ENCODE peak calls at places on chromosome 18, in four cellular contexts. One of them, this sample, is unnamed.

GRCh38 chr18:44922968-44923367 is 242.3 kb downstream of the SETBP1 start:
- DNase-seq in AG04450: no peak
- DNase-seq in upper lobe of right lung: no peak
- DNase-seq in left ventricle myocardium inferior: no peak
- DNase-seq in this sample: no peak

GRCh38 chr18:74081966-74082365 is 65.7 kb downstream of the FBXO15 start:
- DNase-seq in AG04450: no peak
- DNase-seq in upper lobe of right lung: no peak
- DNase-seq in left ventricle myocardium inferior: no peak
- DNase-seq in this sample: no peak

GRCh38 chr18:286515-287310 is 18.9 kb upstream of the THOC1 start:
- DNase-seq in AG04450: no peak
- DNase-seq in upper lobe of right lung: no peak
- DNase-seq in left ventricle myocardium inferior: no peak
- DNase-seq in this sample: no peak

GRCh38 chr18:26133652-26134051 is at the start of gene PSMA8:
- DNase-seq in AG04450: no peak
- DNase-seq in upper lobe of right lung: peak
- DNase-seq in left ventricle myocardium inferior: peak
- DNase-seq in this sample: no peak

GRCh38 chr18:2547477-2548087 is 23.7 kb downstream of the METTL4 start:
- DNase-seq in AG04450: peak
- DNase-seq in upper lobe of right lung: no peak
- DNase-seq in left ventricle myocardium inferior: no peak
- DNase-seq in this sample: peak

GRCh38 chr18:21636769-21637168 is 24.7 kb downstream of the SNRPD1 start:
- DNase-seq in AG04450: no peak
- DNase-seq in upper lobe of right lung: no peak
- DNase-seq in left ventricle myocardium inferior: no peak
- DNase-seq in this sample: peak

GRCh38 chr18:68925268-68925667 is 127.4 kb downstream of the CCDC102B start:
- DNase-seq in AG04450: no peak
- DNase-seq in upper lobe of right lung: no peak
- DNase-seq in left ventricle myocardium inferior: no peak
- DNase-seq in this sample: no peak

GRCh38 chr18:34595673-34596072 is 114.4 kb upstream of the DTNA start:
- DNase-seq in AG04450: peak
- DNase-seq in upper lobe of right lung: no peak
- DNase-seq in left ventricle myocardium inferior: no peak
- DNase-seq in this sample: no peak

GRCh38 chr18:58195278-58195721 is 151.3 kb downstream of the NEDD4L start:
- DNase-seq in AG04450: no peak
- DNase-seq in upper lobe of right lung: peak
- DNase-seq in left ventricle myocardium inferior: no peak
- DNase-seq in this sample: no peak

GRCh38 chr18:26088482-26088881 is 1.9 kb downstream of the SS18 start:
- DNase-seq in AG04450: no peak
- DNase-seq in upper lobe of right lung: no peak
- DNase-seq in left ventricle myocardium inferior: no peak
- DNase-seq in this sample: no peak

GRCh38 chr18:2536493-2536892 is 34.8 kb downstream of the METTL4 start:
- DNase-seq in AG04450: no peak
- DNase-seq in upper lobe of right lung: no peak
- DNase-seq in left ventricle myocardium inferior: no peak
- DNase-seq in this sample: no peak

GRCh38 chr18:42296723-42297122 is 341.7 kb downstream of the PIK3C3 start:
- DNase-seq in AG04450: no peak
- DNase-seq in upper lobe of right lung: no peak
- DNase-seq in left ventricle myocardium inferior: no peak
- DNase-seq in this sample: no peak

GRCh38 chr18:848062-848795 is 36.2 kb upstream of the YES1 start:
- DNase-seq in AG04450: no peak
- DNase-seq in upper lobe of right lung: no peak
- DNase-seq in left ventricle myocardium inferior: no peak
- DNase-seq in this sample: no peak

GRCh38 chr18:7480853-7481252 is 86.3 kb upstream of the PTPRM start:
- DNase-seq in AG04450: no peak
- DNase-seq in upper lobe of right lung: no peak
- DNase-seq in left ventricle myocardium inferior: no peak
- DNase-seq in this sample: no peak
- H3K4me3 ChIP-seq in AG04450: no peak
- H3K4me3 ChIP-seq in upper lobe of right lung: no peak
- H3K4me3 ChIP-seq in left ventricle myocardium inferior: no peak
- H3K4me3 ChIP-seq in this sample: no peak

GRCh38 chr18:69949538-69949936 is 1.9 kb upstream of the CD226 start:
- DNase-seq in AG04450: no peak
- DNase-seq in upper lobe of right lung: no peak
- DNase-seq in left ventricle myocardium inferior: no peak
- DNase-seq in this sample: no peak
- TF ChIP-seq CTCF in AG04450: no peak
- TF ChIP-seq CTCF in upper lobe of right lung: no peak
- TF ChIP-seq CTCF in left ventricle myocardium inferior: no peak
- TF ChIP-seq CTCF in this sample: no peak

GRCh38 chr18:78979058-78979680 is 449 bp upstream of the SALL3 start:
- DNase-seq in AG04450: no peak
- DNase-seq in upper lobe of right lung: no peak
- DNase-seq in left ventricle myocardium inferior: no peak
- DNase-seq in this sample: no peak
- H3K4me3 ChIP-seq in AG04450: no peak
- H3K4me3 ChIP-seq in upper lobe of right lung: no peak
- H3K4me3 ChIP-seq in left ventricle myocardium inferior: peak
- H3K4me3 ChIP-seq in this sample: no peak

GRCh38 chr18:8704361-8705279 is 736 bp upstream of the MTCL1 start:
- DNase-seq in AG04450: peak
- DNase-seq in upper lobe of right lung: peak
- DNase-seq in left ventricle myocardium inferior: peak
- DNase-seq in this sample: peak
- TF ChIP-seq CTCF in AG04450: no peak
- TF ChIP-seq CTCF in upper lobe of right lung: no peak
- TF ChIP-seq CTCF in left ventricle myocardium inferior: peak
- TF ChIP-seq CTCF in this sample: no peak

GRCh38 chr18:5975111-5975622 is 79.8 kb upstream of the TMEM200C start:
- DNase-seq in AG04450: peak
- DNase-seq in upper lobe of right lung: no peak
- DNase-seq in left ventricle myocardium inferior: no peak
- DNase-seq in this sample: no peak
- H3K4me3 ChIP-seq in AG04450: no peak
- H3K4me3 ChIP-seq in upper lobe of right lung: no peak
- H3K4me3 ChIP-seq in left ventricle myocardium inferior: no peak
- H3K4me3 ChIP-seq in this sample: no peak

GRCh38 chr18:63779386-63779785 is 4.2 kb downstream of the SERPINB7 start:
- DNase-seq in AG04450: no peak
- DNase-seq in upper lobe of right lung: no peak
- DNase-seq in left ventricle myocardium inferior: no peak
- DNase-seq in this sample: no peak
- TF ChIP-seq CTCF in AG04450: no peak
- TF ChIP-seq CTCF in upper lobe of right lung: no peak
- TF ChIP-seq CTCF in left ventricle myocardium inferior: no peak
- TF ChIP-seq CTCF in this sample: no peak

DNA sequence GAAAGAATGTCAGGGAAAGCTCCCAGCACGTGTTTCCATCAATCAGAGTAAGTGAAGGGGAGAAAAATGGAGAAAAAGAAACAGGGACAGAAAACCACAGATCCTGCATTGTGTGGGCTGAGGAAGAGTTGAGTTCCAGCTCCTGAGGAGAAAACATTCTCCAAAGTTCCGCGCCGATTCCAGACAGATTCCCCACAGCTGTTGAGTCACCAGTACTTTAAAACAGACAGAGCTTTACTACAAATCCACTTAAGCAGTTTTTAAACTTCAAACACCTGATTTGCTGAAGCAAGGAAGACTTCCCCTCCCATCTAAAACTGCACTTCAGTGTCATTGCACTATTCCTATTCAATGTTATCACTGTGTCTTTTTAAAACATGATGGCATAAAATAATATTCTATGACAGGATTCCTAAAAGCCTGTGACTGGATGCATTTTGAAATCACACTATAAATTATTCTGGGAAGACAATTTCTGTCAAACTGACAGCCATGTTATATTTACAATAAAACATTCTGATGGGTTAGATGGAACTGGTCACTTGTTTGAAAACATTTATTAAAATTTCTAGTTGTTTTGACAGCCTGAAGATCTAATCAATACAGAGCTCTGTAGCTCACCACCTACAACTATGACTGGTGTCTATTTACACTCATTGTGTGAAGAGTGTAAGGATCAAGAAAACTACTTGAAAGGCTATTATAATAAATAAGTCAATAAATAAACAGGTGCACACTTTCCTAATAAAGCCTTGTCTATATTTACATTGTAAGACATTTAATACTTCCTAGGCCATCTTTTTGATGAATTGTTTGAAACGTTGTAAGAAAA is 40.9 kb downstream of the TCF4 start:
- DNase-seq in AG04450: peak
- DNase-seq in upper lobe of right lung: no peak
- DNase-seq in left ventricle myocardium inferior: no peak
- DNase-seq in this sample: peak
- H3K4me3 ChIP-seq in AG04450: peak
- H3K4me3 ChIP-seq in upper lobe of right lung: no peak
- H3K4me3 ChIP-seq in left ventricle myocardium inferior: no peak
- H3K4me3 ChIP-seq in this sample: peak

GRCh38 chr18:24016643-24017042 is 2.1 kb downstream of the TTC39C start:
- DNase-seq in AG04450: no peak
- DNase-seq in upper lobe of right lung: no peak
- DNase-seq in left ventricle myocardium inferior: no peak
- DNase-seq in this sample: no peak
- TF ChIP-seq CTCF in AG04450: peak
- TF ChIP-seq CTCF in upper lobe of right lung: peak
- TF ChIP-seq CTCF in left ventricle myocardium inferior: peak
- TF ChIP-seq CTCF in this sample: no peak

GRCh38 chr18:37253424-37254255 is 312.0 kb downstream of the CELF4 start:
- DNase-seq in AG04450: no peak
- DNase-seq in upper lobe of right lung: peak
- DNase-seq in left ventricle myocardium inferior: no peak
- DNase-seq in this sample: no peak
- H3K4me3 ChIP-seq in AG04450: peak
- H3K4me3 ChIP-seq in upper lobe of right lung: peak
- H3K4me3 ChIP-seq in left ventricle myocardium inferior: peak
- H3K4me3 ChIP-seq in this sample: no peak